ENCODE peak calls at places on chromosomes 6 and 20, in nine cellular contexts. B is ovary, N is sigmoid colon, P is tibial nerve, L is GM12878, K is transverse colon, W is stomach, S is SK-N-SH, Q is HepG2. F is an unnamed sample.

GRCh38 chr6:148203970-148204369 is 138.7 kb upstream of the SASH1 start:
- DNase-seq in P (no peak), W (no peak), L (peak; percentile 66), K (no peak), N (no peak), S (no peak), Q (no peak), B (no peak), F (no peak)

GRCh38 chr6:148968636-148969270 is 221.9 kb downstream of the UST start:
- DNase-seq in B (no peak), P (no peak), W (no peak), Q (peak; percentile 20), L (no peak), N (no peak), K (no peak), S (no peak), F (no peak)

GRCh38 chr6:7902867-7903266 is 7.7 kb downstream of the TXNDC5 start:
- DNase-seq in Q (no peak), K (no peak), L (no peak), W (no peak), N (no peak), B (no peak), S (no peak), P (no peak), F (no peak)

GRCh38 chr20:34334654-34335407 is 28.2 kb upstream of the ITCH start:
- DNase-seq in Q (peak; percentile 83), K (no peak), B (no peak), L (no peak), N (peak; percentile 75), W (no peak), P (no peak), S (no peak), F (no peak)

GRCh38 chr6:87473419-87473903 is 687 bp downstream of the SLC35A1 start:
- DNase-seq in K (peak; percentile 50), P (no peak), L (peak; percentile 12), B (peak; percentile 48), Q (peak; percentile 20), N (no peak), S (no peak), W (peak; percentile 37), F (no peak)

GRCh38 chr20:50266293-50267040 is 75.8 kb downstream of the CEBPB start:
- DNase-seq in Q (no peak), N (no peak), B (no peak), P (no peak), K (no peak), W (no peak), S (no peak), L (no peak), F (no peak)

GRCh38 chr6:44232676-44233559 is 9.5 kb downstream of the SLC29A1 start:
- DNase-seq in Q (no peak), B (no peak), N (no peak), S (no peak), W (no peak), P (no peak), L (no peak), K (no peak), F (no peak)

GRCh38 chr6:161198176-161198575 is 75.7 kb downstream of the AGPAT4 start:
- DNase-seq in K (no peak), N (no peak), S (no peak), W (no peak), P (no peak), B (no peak), L (no peak), Q (no peak), F (no peak)

GRCh38 chr20:8718214-8718613 is 350.7 kb upstream of the PLCB4 start:
- DNase-seq in N (peak; percentile 67), B (no peak), K (no peak), Q (no peak), L (no peak), P (peak; percentile 20), W (no peak), S (no peak), F (no peak)

GRCh38 chr6:105431226-105431625 is 28.3 kb upstream of the PREP start:
- DNase-seq in B (no peak), P (peak; percentile 57), Q (peak; percentile 40), W (no peak), K (no peak), L (no peak), N (no peak), S (peak; percentile 19), F (no peak)

GRCh38 chr6:105363100-105363754 is 39.7 kb downstream of the PREP start:
- DNase-seq in N (no peak), P (no peak), L (no peak), Q (no peak), K (no peak), S (peak; percentile 28), W (no peak), B (no peak), F (no peak)

GRCh38 chr6:7685276-7685675 is 40.6 kb upstream of the BMP6 start:
- DNase-seq in W (no peak), L (no peak), Q (no peak), S (no peak), N (no peak), P (no peak), B (no peak), K (no peak), F (no peak)

GRCh38 chr6:159473844-159474243 is 219.2 kb downstream of the SOD2 start:
- DNase-seq in S (no peak), B (no peak), K (peak; percentile 22), W (no peak), N (peak; percentile 90), Q (no peak), P (no peak), L (no peak), F (no peak)

GRCh38 chr6:48080227-48081009 is 30.6 kb downstream of the PTCHD4 start:
- DNase-seq in K (no peak), S (no peak), L (no peak), W (no peak), Q (peak; percentile 62), B (no peak), N (no peak), P (no peak), F (no peak)

GRCh38 chr6:46323312-46323965 is 152.7 kb upstream of the ENPP5 start:
- DNase-seq in K (no peak), N (no peak), W (no peak), Q (no peak), P (no peak), S (no peak), L (no peak), B (peak; percentile 56), F (no peak)

GRCh38 chr6:35014786-35015185 is 125.7 kb downstream of the ANKS1A start:
- DNase-seq in Q (peak; percentile 61), P (no peak), S (no peak), L (no peak), K (no peak), W (no peak), B (no peak), N (no peak), F (no peak)

DNA sequence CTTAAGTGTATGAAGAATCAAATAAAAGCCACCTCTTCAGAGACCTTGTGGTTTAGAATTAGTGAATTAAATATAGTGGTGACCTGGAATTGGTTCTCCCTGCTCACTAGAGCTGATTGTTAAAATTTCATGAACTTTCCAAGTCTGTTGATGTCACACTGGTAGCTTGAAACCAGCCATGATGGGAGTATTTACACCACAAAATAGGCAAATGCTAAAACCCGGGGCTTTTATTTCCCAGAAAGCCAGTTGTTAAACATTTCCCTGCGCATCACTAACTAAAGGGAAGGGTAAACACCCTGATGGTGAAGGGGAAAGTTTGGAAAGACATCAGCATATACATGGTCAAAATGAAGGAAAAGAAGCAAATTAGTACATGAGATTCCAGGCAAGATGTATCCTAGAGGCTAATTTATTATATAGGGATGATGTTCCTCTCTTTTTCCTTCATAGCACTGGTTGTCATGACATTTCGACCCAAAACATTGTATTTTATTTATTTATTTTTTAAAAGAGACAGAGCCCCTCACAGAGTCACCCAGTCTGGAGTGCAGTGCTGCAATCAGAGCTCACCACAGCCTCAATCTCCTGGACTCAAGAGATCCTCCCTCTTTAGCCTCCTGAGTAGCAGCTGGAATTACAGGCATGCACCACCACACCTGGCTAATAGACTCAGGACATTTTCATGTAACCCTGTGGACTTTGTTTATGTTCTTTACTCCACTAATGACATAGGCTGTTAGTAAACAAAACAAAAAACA is 123.2 kb downstream of the RIN2 start:
- DNase-seq in K (no peak), L (no peak), B (no peak), N (no peak), P (no peak), Q (no peak), W (no peak), S (no peak), F (no peak)
- TF ChIP-seq EP300 in K (no peak), L (no peak), B (no peak), N (no peak), P (no peak), Q (no peak), W (no peak), S (no peak), F (no peak)

DNA sequence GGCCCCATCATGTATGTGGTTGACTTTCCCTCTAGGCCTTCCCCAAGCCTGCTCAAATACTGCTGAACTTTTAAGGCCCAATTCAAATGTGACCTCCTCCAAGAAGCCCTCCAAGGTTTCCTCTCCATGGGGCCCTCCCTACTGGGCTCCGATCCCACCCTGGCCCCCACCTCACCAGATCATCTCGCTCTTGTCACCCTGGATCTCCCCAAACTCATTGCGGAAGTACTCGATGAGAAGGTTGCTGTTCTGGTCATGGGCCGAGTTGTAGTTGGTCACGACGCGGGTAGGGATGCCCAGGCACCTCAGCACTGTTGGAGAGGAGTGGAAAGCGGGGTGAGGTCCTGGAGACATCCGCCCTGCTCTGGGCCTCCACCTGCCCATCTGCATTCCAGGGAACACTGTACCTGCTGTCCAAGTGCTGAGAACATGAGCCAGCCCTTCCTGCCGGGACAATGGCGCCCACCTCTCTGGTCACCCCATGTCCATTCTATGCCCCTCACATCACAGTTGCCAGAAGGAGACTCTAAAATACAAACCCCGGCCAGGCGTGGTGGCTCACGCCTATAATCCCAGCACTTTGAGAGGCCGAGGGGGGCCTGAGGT is 23.1 kb downstream of the TGM2 start:
- DNase-seq in N (no peak), L (no peak), Q (no peak), B (no peak), S (no peak), P (no peak), W (no peak), K (no peak), F (no peak)
- H3K36me3 ChIP-seq in N (peaks cover 44% of the 10 kb centered on the region), L (no peaks in the 10 kb centered on the region), Q (no peaks in the 10 kb centered on the region), B (no peaks in the 10 kb centered on the region), S (peaks cover 61% of the 10 kb centered on the region), P (no peaks in the 10 kb centered on the region), W (peaks cover 40% of the 10 kb centered on the region), K (no peaks in the 10 kb centered on the region), F (peaks cover 88% of the 10 kb centered on the region)

DNA sequence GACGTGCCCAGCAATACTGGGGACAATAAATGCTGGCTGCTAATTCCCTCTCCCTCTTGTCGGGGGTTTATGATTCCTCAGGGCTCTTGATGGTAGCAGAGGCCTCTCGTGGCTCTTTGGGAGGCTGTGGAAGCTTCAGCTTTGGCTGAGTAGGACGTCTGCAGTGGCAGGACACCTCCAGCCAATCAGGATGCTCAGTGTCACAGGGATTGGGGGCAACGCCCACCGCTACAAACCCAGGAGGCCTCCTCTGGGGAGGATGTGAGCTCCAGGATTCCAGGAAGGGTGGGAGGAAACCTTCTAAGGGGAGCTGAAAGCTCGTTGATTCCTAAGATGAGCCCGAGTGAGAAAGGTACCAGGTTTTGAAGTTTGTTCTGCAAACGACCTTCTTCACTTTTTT is 19.4 kb downstream of the RSPO4 start:
- DNase-seq in W (no peak), N (no peak), Q (no peak), P (no peak), K (no peak), S (no peak), L (no peak), B (no peak), F (no peak)
- TF ChIP-seq EP300 in W (no peak), N (no peak), Q (no peak), P (no peak), K (no peak), S (no peak), L (no peak), B (no peak), F (no peak)

GRCh38 chr6:213284-213683 is 79.0 kb upstream of the DUSP22 start:
- DNase-seq in S (no peak), N (no peak), Q (no peak), W (no peak), B (no peak), P (no peak), K (no peak), L (no peak), F (no peak)
- H3K36me3 ChIP-seq in S (no peaks in the 10 kb centered on the region), N (no peaks in the 10 kb centered on the region), Q (no peaks in the 10 kb centered on the region), W (no peaks in the 10 kb centered on the region), B (no peaks in the 10 kb centered on the region), P (no peaks in the 10 kb centered on the region), K (no peaks in the 10 kb centered on the region), L (no peaks in the 10 kb centered on the region), F (no peaks in the 10 kb centered on the region)

F was measured in upper lobe of left lung.